ENCODE peak calls at places on chromosomes 3 and 15, in nine cellular contexts. E is AG09319, V is astrocyte of the cerebellum, X is A549, A is progenitor cell of endocrine pancreas, B is BE2C, D is astrocyte of the spinal cord, P is cardiac muscle cell, S is HFF-Myc. R is an unnamed sample.

GRCh38 chr3:120555661-120556509 is 40.3 kb upstream of the NDUFB4 start:
- DNase-seq in E (no peak), V (no peak), X (no peak), A (no peak), B (no peak), D (no peak), P (peak), S (no peak), R (no peak)

GRCh38 chr3:27202959-27203358 is 166.2 kb downstream of the NEK10 start:
- DNase-seq in E (no peak), V (no peak), X (no peak), A (no peak), B (no peak), D (no peak), P (no peak), S (no peak), R (no peak)

GRCh38 chr15:101126618-101127502 is 125.0 kb downstream of the CHSY1 start:
- DNase-seq in E (peak), V (peak), X (no peak), A (no peak), B (peak), D (peak), P (peak), S (no peak), R (no peak)

GRCh38 chr15:84715442-84716035 is 400 bp downstream of the SEC11A start:
- DNase-seq in E (no peak), V (no peak), X (peak), A (no peak), B (peak), D (peak), P (peak), S (no peak), R (peak)

GRCh38 chr3:194177156-194177555 is 41.2 kb downstream of the HES1 start:
- DNase-seq in E (no peak), V (no peak), X (no peak), A (no peak), B (no peak), D (no peak), P (peak), S (no peak), R (no peak)

GRCh38 chr15:79981861-79982455 is 11.0 kb upstream of the BCL2A1 start:
- DNase-seq in E (no peak), V (no peak), X (no peak), A (no peak), B (no peak), D (no peak), P (no peak), S (no peak), R (no peak)

GRCh38 chr15:68466876-68467275 is 34.9 kb upstream of the ITGA11 start:
- DNase-seq in E (no peak), V (no peak), X (no peak), A (no peak), B (no peak), D (no peak), P (no peak), S (no peak), R (no peak)

GRCh38 chr3:105905328-105905727 is 36.5 kb upstream of the CBLB start:
- DNase-seq in E (no peak), V (no peak), X (no peak), A (no peak), B (no peak), D (peak), P (no peak), S (no peak), R (no peak)

GRCh38 chr3:99562138-99562537 is 76.3 kb upstream of the COL8A1 start:
- DNase-seq in E (no peak), V (peak), X (no peak), A (peak), B (no peak), D (peak), P (peak), S (no peak), R (peak)

GRCh38 chr3:113746955-113747718 is at the start of gene ATP6V1A:
- DNase-seq in E (no peak), V (no peak), X (peak), A (peak), B (peak), D (no peak), P (no peak), S (no peak), R (no peak)

GRCh38 chr3:99315896-99316295 is 322.5 kb upstream of the COL8A1 start:
- DNase-seq in E (no peak), V (no peak), X (no peak), A (no peak), B (no peak), D (peak), P (no peak), S (no peak), R (peak)

GRCh38 chr15:84631706-84632272 is 22.3 kb downstream of the WDR73 start:
- DNase-seq in E (no peak), V (no peak), X (no peak), A (no peak), B (no peak), D (no peak), P (peak), S (no peak), R (peak)

GRCh38 chr3:113684271-113684819 is 12.1 kb downstream of the USF3 start:
- DNase-seq in E (no peak), V (no peak), X (no peak), A (no peak), B (no peak), D (no peak), P (no peak), S (no peak), R (no peak)

GRCh38 chr3:113079532-113079931 is 88.7 kb downstream of the GTPBP8 start:
- DNase-seq in E (no peak), V (no peak), X (no peak), A (no peak), B (no peak), D (no peak), P (no peak), S (no peak), R (no peak)

GRCh38 chr3:152790988-152791387 is 43.9 kb upstream of the P2RY1 start:
- DNase-seq in E (no peak), V (no peak), X (no peak), A (no peak), B (no peak), D (no peak), P (peak), S (no peak), R (no peak)

DNA sequence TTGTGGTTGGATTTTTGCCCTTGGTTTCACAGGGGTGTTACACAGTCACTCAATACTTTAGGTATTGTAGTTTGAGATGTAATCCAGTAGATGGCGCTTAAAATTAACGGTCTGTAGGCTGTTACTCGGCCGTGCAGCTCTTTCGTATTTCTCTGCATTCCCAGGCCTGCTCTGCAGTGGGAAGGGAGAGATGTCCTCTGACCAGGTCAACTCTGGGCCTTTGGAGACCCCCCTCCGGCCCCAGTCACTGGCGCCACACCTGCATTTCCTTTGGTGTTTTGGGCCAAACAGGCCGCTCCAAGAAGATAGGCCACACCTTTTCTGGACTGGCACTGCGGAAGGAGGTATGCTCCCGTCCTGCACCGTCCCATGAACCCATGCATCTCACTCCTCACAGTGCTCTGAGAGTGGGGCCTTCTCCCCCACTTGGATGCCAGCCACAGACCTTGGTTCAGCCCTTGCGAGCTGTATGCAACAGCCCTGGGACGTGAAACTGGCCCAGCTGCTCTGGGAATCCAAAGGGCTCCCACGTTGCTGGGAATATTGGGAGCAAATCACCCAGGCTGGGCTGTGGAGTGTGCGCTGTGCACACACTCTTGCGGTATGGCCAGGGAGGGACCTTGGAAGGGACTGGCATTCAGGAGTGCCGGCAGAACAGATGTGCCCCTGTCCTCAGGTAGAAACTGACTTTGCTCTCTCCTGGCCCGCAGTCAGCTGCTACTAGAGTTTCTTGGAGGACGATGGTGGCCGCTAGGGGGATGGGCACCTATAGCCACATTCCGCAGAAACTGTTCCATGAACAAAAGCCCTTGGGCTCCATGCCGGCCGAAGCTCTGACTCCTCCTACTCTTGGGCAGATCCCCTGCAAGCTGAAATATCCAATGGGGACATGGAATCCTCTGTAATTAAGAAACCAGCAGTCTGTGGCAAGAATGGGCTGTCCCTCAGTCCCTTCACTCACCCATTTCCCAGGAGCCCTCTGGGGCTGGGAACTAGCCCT is 410.5 kb upstream of the CADM2 start:
- DNase-seq in E (no peak), V (peak), X (peak), A (peak), B (peak), D (peak), P (peak), S (no peak), R (peak)
- TF ChIP-seq CTCF in E (no peak), V (peak), X (peak), A (peak), B (peak), D (peak), P (no peak), S (no peak), R (peak)

DNA sequence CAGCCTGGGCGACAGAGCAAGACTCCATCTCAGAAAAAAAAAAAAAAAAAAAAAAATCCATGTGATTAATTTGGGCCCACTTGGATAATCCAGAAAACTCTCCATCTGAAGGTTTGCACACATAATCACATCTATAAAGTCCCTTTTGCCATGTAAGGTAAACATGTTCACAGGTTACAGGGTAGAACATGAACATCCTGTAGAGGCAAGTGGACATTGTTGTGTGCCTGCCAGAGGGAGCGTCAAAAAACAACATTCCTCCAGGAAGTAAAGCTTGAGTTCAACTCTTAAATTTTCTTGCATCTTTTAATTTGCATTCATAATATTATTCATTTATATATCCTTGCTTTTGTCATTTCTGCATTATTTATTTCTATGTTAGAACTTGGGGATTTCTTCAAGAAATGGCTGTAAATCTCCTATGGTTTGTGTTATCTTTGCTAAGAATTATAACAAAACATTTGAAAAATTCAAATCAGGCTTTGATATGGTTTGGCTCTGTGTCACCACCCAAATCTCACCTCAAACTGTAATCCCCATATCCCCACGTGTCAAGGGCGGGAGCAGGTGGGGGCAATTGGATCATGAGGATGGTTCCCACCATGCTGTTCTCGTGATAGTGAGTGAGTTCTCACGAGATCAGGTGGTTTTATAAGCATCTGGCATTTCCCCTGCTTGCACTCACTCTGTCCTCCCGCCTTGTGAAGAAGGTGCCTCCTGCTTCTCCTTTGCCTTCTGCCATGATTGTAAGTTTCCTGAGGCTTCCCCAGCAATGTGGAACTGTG is 11.3 kb upstream of the TTBK2 start:
- DNase-seq in E (no peak), V (no peak), X (no peak), A (no peak), B (no peak), D (no peak), P (no peak), S (no peak), R (no peak)
- TF ChIP-seq CTCF in E (no peak), V (no peak), X (no peak), A (no peak), B (no peak), D (no peak), P (no peak), S (no peak), R (no peak)

GRCh38 chr3:128167973-128168674 is 14.8 kb downstream of the EEFSEC start:
- DNase-seq in E (no peak), V (no peak), X (no peak), A (no peak), B (no peak), D (peak), P (no peak), S (no peak), R (peak)

GRCh38 chr3:128173849-128174248 is 20.6 kb downstream of the EEFSEC start:
- DNase-seq in E (no peak), V (no peak), X (no peak), A (no peak), B (peak), D (no peak), P (no peak), S (no peak), R (no peak)

GRCh38 chr3:128168830-128169229 is 15.5 kb downstream of the EEFSEC start:
- DNase-seq in E (no peak), V (no peak), X (no peak), A (no peak), B (no peak), D (no peak), P (no peak), S (no peak), R (no peak)

GRCh38 chr3:128173241-128173640 is 20.0 kb downstream of the EEFSEC start:
- DNase-seq in E (no peak), V (no peak), X (no peak), A (no peak), B (no peak), D (no peak), P (no peak), S (no peak), R (no peak)

DNA sequence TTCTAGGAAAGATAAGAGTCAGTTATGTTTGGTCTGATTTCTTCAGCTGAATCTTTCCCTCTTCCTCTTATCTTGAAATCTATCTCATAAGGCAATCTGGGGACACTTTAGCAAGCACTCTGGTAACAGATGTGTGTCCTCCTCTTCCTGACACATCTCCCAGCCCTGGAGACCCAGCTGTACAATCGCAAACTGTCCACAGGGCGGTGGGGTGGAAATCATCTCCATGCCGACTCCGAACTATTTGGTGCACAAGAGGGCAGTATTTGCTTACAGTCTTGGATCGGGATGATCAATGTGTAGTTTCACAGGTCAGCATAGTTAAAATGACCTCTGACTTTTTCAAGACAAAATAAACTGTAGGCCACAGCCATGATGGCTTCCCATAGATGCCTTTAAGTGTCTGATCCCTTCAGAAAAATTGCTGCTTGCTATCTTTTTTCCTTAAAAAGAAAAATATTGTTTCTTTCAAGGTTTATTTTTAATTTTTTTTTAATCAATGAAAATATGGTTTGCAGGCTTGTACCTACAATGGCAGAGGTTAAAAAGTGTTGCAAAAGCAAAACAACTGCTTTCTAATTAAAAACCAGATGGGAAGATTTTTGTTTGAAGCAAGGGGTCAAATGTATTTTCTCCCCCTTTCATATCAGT is 17.7 kb downstream of the EEFSEC start:
- DNase-seq in E (peak), V (peak), X (peak), A (peak), B (peak), D (peak), P (peak), S (peak), R (peak)
- TF ChIP-seq CTCF in E (peak), V (peak), X (peak), A (peak), B (peak), D (peak), P (peak), S (peak), R (peak)

GRCh38 chr3:161171113-161171512 is 50.0 kb upstream of the NMD3 start:
- DNase-seq in E (peak), V (peak), X (peak), A (no peak), B (no peak), D (peak), P (peak), S (no peak), R (peak)

GRCh38 chr3:161166051-161166450 is 55.1 kb upstream of the NMD3 start:
- DNase-seq in E (no peak), V (no peak), X (no peak), A (no peak), B (no peak), D (no peak), P (no peak), S (no peak), R (no peak)

GRCh38 chr3:161175506-161175905 is 45.6 kb upstream of the NMD3 start:
- DNase-seq in E (no peak), V (no peak), X (no peak), A (no peak), B (no peak), D (no peak), P (no peak), S (no peak), R (no peak)

DNA sequence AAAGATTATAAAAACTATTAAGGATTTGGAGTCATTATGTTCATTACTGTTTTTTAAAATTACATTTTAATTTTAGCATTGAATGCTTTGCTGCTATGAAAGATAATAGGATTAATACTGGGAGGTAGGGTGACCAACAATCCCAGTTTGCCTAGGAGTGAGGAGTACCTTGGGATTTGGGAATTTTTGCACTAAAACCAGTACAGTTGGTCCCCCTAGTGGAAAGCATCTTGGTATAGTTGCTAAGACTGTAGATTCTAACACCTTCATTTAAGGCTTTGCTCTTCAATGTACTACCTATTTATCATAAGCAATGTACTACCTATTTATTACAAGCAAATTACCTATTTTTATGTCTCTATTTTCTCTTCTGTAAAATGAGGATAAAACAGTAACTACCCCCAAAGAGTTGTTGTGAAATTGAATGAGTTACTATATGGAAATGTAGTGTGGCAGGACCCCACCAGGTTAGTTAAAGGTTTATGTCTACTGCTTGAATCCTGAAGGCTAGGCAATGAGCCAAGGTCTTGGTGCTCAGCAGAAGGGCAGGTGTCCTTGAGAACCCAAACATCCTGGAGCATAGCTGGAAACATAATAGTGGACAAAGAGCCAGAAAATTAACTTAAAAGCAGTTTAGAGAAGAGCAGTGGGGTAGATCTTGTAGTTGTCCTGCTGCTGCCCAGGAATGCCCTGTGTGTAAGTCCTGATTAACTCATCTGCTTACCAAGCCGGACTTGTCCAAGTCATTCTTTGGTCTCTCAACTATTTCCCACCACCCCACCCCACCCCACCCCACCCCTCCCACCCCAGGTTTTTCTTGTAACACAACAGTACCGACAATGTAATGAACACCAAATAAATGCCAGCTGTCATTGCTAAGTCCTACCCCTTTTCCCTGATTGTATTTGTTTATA is 49.2 kb upstream of the NMD3 start:
- DNase-seq in E (no peak), V (no peak), X (peak), A (no peak), B (no peak), D (peak), P (peak), S (no peak), R (no peak)
- TF ChIP-seq CTCF in E (peak), V (peak), X (no peak), A (peak), B (peak), D (peak), P (peak), S (peak), R (peak)

R was measured in HFFc6.